ENCODE peak calls at places on chromosome 16, in ten cellular contexts. U is fibroblast of lung; R is adipocyte; Z is foreskin fibroblast; O is CD8-positive, alpha-beta memory T cell; K is mammary epithelial cell; C is choroid plexus epithelial cell; T is body of pancreas; G is fibroblast of pulmonary artery; W is HCT116. Y is an unnamed sample.

GRCh38 chr16:1532081-1532760 is 1.2 kb upstream of the TMEM204 start:
- DNase-seq in U (peak; percentile 14), R (peak; percentile 50), Z (peak; percentile 76), O (no peak), K (no peak), C (no peak), T (peak; percentile 52), G (no peak), W (no peak), Y (no peak)

GRCh38 chr16:48131201-48131600 is 24.6 kb downstream of the ABCC12 start:
- DNase-seq in U (no peak), R (no peak), Z (no peak), O (no peak), K (no peak), C (no peak), T (no peak), G (no peak), W (no peak), Y (no peak)

GRCh38 chr16:58462089-58462488 is 37.9 kb upstream of the NDRG4 start:
- DNase-seq in U (no peak), R (no peak), Z (no peak), O (no peak), K (no peak), C (no peak), T (no peak), G (no peak), W (no peak), Y (no peak)

GRCh38 chr16:51326131-51326856 is 175.2 kb upstream of the SALL1 start:
- DNase-seq in U (peak; percentile 79), R (peak; percentile 69), Z (peak; percentile 96), O (no peak), K (peak; percentile 80), C (peak; percentile 80), T (no peak), G (peak; percentile 61), W (no peak), Y (peak; percentile 74)

GRCh38 chr16:12704492-12705111 is 99.1 kb downstream of the CPPED1 start:
- DNase-seq in U (no peak), R (no peak), Z (no peak), O (no peak), K (no peak), C (no peak), T (no peak), G (no peak), W (no peak), Y (no peak)

GRCh38 chr16:11585460-11586374 is 1.0 kb downstream of the LITAF start:
- DNase-seq in U (peak; percentile 38), R (peak; percentile 48), Z (peak; percentile 46), O (no peak), K (peak; percentile 33), C (peak; percentile 16), T (peak; percentile 29), G (no peak), W (no peak), Y (no peak)

GRCh38 chr16:60945225-60945624 is 1091.0 kb downstream of the CDH8 start:
- DNase-seq in U (no peak), R (peak; percentile 3), Z (no peak), O (no peak), K (no peak), C (peak; percentile 1), T (no peak), G (no peak), W (no peak), Y (no peak)

GRCh38 chr16:3681206-3681605 is 26.7 kb downstream of the DNASE1 start:
- DNase-seq in U (no peak), R (no peak), Z (no peak), O (no peak), K (no peak), C (no peak), T (peak; percentile 92), G (peak; percentile 8), W (no peak), Y (no peak)

GRCh38 chr16:89443727-89444084 is 46.7 kb downstream of the ANKRD11 start:
- DNase-seq in U (no peak), R (no peak), Z (no peak), O (no peak), K (no peak), C (no peak), T (peak; percentile 78), G (no peak), W (no peak), Y (no peak)

GRCh38 chr16:89445166-89445565 is 45.2 kb downstream of the ANKRD11 start:
- DNase-seq in U (no peak), R (no peak), Z (no peak), O (no peak), K (no peak), C (no peak), T (no peak), G (no peak), W (no peak), Y (no peak)

GRCh38 chr16:89442588-89442987 is 47.8 kb downstream of the ANKRD11 start:
- DNase-seq in U (no peak), R (no peak), Z (no peak), O (no peak), K (peak; percentile 23), C (no peak), T (no peak), G (no peak), W (no peak), Y (no peak)

GRCh38 chr16:89444151-89444723 is 46.1 kb downstream of the ANKRD11 start:
- DNase-seq in U (no peak), R (no peak), Z (no peak), O (no peak), K (no peak), C (no peak), T (no peak), G (no peak), W (no peak), Y (no peak)

GRCh38 chr16:89442990-89443726 is 47.2 kb downstream of the ANKRD11 start:
- DNase-seq in U (peak; percentile 77), R (peak; percentile 79), Z (peak; percentile 82), O (no peak), K (peak; percentile 88), C (peak; percentile 77), T (peak; percentile 76), G (peak; percentile 63), W (peak; percentile 37), Y (peak; percentile 39)
- H3K4me3 ChIP-seq in U (no peak overlapping the region), R (peak overlapping the region; percentile 73), Z (no peak overlapping the region), O (no peak overlapping the region), K (no peak overlapping the region), C (no peak overlapping the region), T (no peak overlapping the region), G (no peak overlapping the region), W (no peak overlapping the region), Y (no peak overlapping the region)

GRCh38 chr16:17467923-17468540 is 2.7 kb downstream of the XYLT1 start:
- DNase-seq in U (peak; percentile 77), R (peak; percentile 88), Z (peak; percentile 86), O (no peak), K (peak; percentile 6), C (peak; percentile 50), T (peak; percentile 75), G (peak; percentile 59), W (no peak), Y (no peak)

GRCh38 chr16:17469742-17470001 is 1.1 kb downstream of the XYLT1 start:
- DNase-seq in U (no peak), R (no peak), Z (no peak), O (no peak), K (no peak), C (no peak), T (no peak), G (no peak), W (no peak), Y (no peak)

GRCh38 chr16:17469011-17469741 is 1.6 kb downstream of the XYLT1 start:
- DNase-seq in U (peak; percentile 53), R (peak; percentile 80), Z (peak; percentile 85), O (no peak), K (peak; percentile 39), C (peak; percentile 35), T (no peak), G (peak; percentile 28), W (no peak), Y (peak; percentile 60)

GRCh38 chr16:17470002-17470870 is 524 bp downstream of the XYLT1 start:
- DNase-seq in U (no peak), R (peak; percentile 66), Z (peak; percentile 52), O (no peak), K (peak; percentile 4), C (peak; percentile 4), T (peak; percentile 26), G (no peak), W (no peak), Y (no peak)

DNA sequence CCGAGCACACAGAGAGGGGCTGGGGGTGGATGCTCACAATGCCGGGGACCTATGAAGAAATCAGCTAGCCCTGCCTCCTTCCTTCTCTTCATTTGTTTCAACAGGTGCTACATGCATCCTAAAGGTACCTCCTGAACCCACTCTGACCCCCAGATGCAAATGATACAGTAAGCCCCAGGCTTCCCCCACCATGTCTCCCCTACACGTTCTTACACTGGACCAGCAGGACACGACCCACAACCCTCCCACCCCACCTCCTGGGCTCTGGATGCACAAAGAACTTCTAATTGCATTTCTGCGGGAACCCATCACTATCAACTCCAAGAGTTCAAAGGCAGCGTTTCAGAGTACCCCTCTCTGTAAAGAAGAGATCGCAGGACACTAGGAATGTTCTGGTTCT is 2.1 kb downstream of the XYLT1 start:
- DNase-seq in U (no peak), R (no peak), Z (no peak), O (no peak), K (no peak), C (no peak), T (no peak), G (no peak), W (no peak), Y (no peak)
- H3K4me3 ChIP-seq in U (peak overlapping the region; percentile 76), R (peak overlapping the region; percentile 87), Z (peak overlapping the region; percentile 61), O (peak overlapping the region; percentile 73), K (peak overlapping the region; percentile 5), C (no peak overlapping the region), T (no peak overlapping the region), G (no peak overlapping the region), W (no peak overlapping the region), Y (peak overlapping the region; percentile 91)

GRCh38 chr16:88700636-88701482 is 5.3 kb downstream of the RNF166 start:
- DNase-seq in U (peak; percentile 77), R (peak; percentile 66), Z (peak; percentile 75), O (peak; percentile 93), K (no peak), C (peak; percentile 93), T (peak; percentile 62), G (peak; percentile 92), W (no peak), Y (peak; percentile 42)
- H3K4me3 ChIP-seq in U (no peak overlapping the region), R (no peak overlapping the region), Z (no peak overlapping the region), O (peak overlapping the region; percentile 97), K (no peak overlapping the region), C (peak overlapping the region; percentile 11), T (no peak overlapping the region), G (no peak overlapping the region), W (no peak overlapping the region), Y (no peak overlapping the region)

DNA sequence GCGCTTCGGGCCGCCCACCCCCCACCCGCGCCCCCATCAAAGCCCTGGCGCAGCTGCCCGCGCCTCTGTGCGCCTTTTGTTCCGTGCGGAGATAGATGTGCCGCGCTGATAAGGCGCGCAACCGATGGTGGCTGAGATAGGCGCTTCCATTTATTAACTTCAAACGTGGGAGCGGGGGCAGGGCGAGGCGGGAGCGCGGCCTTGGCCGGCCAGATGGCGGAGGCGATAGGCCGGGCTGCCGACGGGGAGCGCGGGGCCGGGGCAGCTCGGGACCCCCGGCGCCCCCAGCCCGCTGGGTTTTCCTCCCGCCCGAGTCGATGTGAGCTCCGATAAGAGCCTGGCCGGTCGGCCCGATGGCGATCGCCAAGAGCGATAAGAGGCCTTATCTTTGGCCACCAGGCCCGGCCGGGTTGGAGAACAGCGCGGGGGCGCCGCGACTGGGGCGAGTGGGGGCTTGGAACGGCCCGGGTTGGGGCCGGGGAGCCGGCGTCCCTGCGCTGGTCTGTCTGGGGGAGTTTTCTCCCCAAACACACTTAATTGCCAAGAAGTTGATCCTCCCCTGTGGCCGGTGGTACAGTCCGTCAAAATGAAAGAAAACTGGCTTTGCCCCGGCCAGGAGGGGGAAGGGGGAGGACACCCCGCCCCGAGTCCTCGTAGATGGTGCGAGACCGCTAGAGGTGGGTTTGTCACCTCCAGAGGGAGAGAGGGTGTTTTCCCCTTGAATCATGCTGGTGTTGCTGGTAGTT is 2.7 kb downstream of the ZFPM1 start:
- DNase-seq in U (peak; percentile 33), R (peak; percentile 43), Z (peak; percentile 74), O (peak; percentile 69), K (peak; percentile 43), C (peak; percentile 53), T (peak; percentile 66), G (peak; percentile 60), W (peak; percentile 56), Y (no peak)
- H3K4me3 ChIP-seq in U (peak overlapping the region; percentile 61), R (peak overlapping the region; percentile 75), Z (peak overlapping the region; percentile 55), O (peak overlapping the region; percentile 65), K (peak overlapping the region; percentile 62), C (peak overlapping the region; percentile 59), T (peak overlapping the region; percentile 64), G (peak overlapping the region; percentile 54), W (peak overlapping the region; percentile 94), Y (peak overlapping the region; percentile 58)

Y was measured in skeletal muscle cell.